ENCODE peak calls at places on chromosome 17, in five cellular contexts. P is uterus, G is adrenal gland, W is IMR-90, M is A549. X is an unnamed sample.

GRCh38 chr17:78146881-78147280 is 696 bp downstream of the C17orf99 start:
- DNase-seq in G (no peak), M (no peak), W (no peak), P (no peak), X (no peak)

GRCh38 chr17:47937915-47938314 is 3.5 kb upstream of the PNPO start:
- DNase-seq in M (no peak), G (no peak), P (no peak), W (no peak), X (no peak)

GRCh38 chr17:15262291-15263205 is 2.6 kb downstream of the PMP22 start:
- DNase-seq in M (peak; percentile 98), W (peak; percentile 83), P (peak; percentile 91), G (peak; percentile 81), X (peak; percentile 61)

GRCh38 chr17:1649844-1650409 is at the start of gene RILP:
- DNase-seq in G (peak; percentile 97), P (peak; percentile 70), M (peak; percentile 74), W (no peak), X (peak; percentile 93)

GRCh38 chr17:38918129-38918913 is 7.1 kb upstream of the LASP1NB start:
- DNase-seq in G (no peak), W (no peak), P (no peak), M (no peak), X (no peak)

GRCh38 chr17:8488931-8489330 is 53.2 kb downstream of the NDEL1 start:
- DNase-seq in W (peak; percentile 98), G (peak; percentile 80), M (peak; percentile 47), P (peak; percentile 59), X (peak; percentile 50)

GRCh38 chr17:70134777-70135176 is 34.6 kb upstream of the KCNJ2 start:
- DNase-seq in M (no peak), G (no peak), W (no peak), P (no peak), X (no peak)

GRCh38 chr17:51015145-51015558 is 105.5 kb downstream of the SPAG9 start:
- DNase-seq in P (no peak), M (no peak), G (no peak), W (peak; percentile 43), X (no peak)

GRCh38 chr17:70104688-70105087 is 29.7 kb downstream of the KCNJ16 start:
- DNase-seq in W (no peak), G (no peak), M (no peak), P (no peak), X (no peak)

GRCh38 chr17:68204736-68205135 is 43.1 kb upstream of the AMZ2 start:
- DNase-seq in M (no peak), P (peak; percentile 36), W (no peak), G (no peak), X (no peak)

GRCh38 chr17:48241131-48241591 is 133.6 kb downstream of the SNX11 start:
- DNase-seq in P (peak; percentile 36), W (peak; percentile 42), M (peak; percentile 90), G (peak; percentile 45), X (peak; percentile 14)

GRCh38 chr17:234163-235047 is 53.0 kb upstream of the DOC2B start:
- DNase-seq in M (no peak), G (no peak), W (no peak), P (peak; percentile 5), X (peak; percentile 3)

GRCh38 chr17:42282478-42283080 is 5.7 kb upstream of the STAT5A start:
- DNase-seq in W (no peak), G (no peak), P (no peak), M (no peak), X (peak; percentile 2)

GRCh38 chr17:77553459-77554066 is 404.9 kb upstream of the TNRC6C start:
- DNase-seq in W (no peak), G (no peak), P (no peak), M (no peak), X (no peak)

GRCh38 chr17:74823176-74823495 is 36.5 kb downstream of the GRIN2C start:
- DNase-seq in P (no peak), G (no peak), W (no peak), M (no peak), X (no peak)

GRCh38 chr17:32258383-32259121 is 7.1 kb upstream of the RHBDL3 start:
- DNase-seq in G (no peak), W (no peak), P (no peak), M (no peak), X (no peak)

GRCh38 chr17:47694018-47694817 is at the start of gene TBKBP1:
- DNase-seq in G (peak; percentile 32), W (peak; percentile 38), M (peak; percentile 44), P (peak; percentile 65), X (peak; percentile 65)

GRCh38 chr17:1977583-1978395 is 47.3 kb downstream of the RTN4RL1 start:
- DNase-seq in W (no peak), M (no peak), P (no peak), G (peak; percentile 38), X (no peak)

GRCh38 chr17:18980682-18981384 is 23.7 kb downstream of the FAM83G start:
- DNase-seq in W (peak; percentile 88), G (no peak), P (no peak), M (no peak), X (no peak)

GRCh38 chr17:7561028-7561575 is 617 bp upstream of the SENP3 start:
- DNase-seq in W (peak; percentile 76), M (peak; percentile 91), P (peak; percentile 93), G (peak; percentile 95), X (peak; percentile 97)

GRCh38 chr17:51541215-51541614 is 280.9 kb downstream of the UTP18 start:
- DNase-seq in G (no peak), W (no peak), M (no peak), P (no peak), X (no peak)

GRCh38 chr17:81927653-81928496 is at the start of gene MAFG:
- DNase-seq in P (peak; percentile 94), W (peak; percentile 90), G (peak; percentile 94), M (peak; percentile 98), X (peak; percentile 94)

GRCh38 chr17:81928497-81929252 is 1.1 kb upstream of the MAFG start:
- DNase-seq in W (no peak), P (no peak), M (no peak), G (no peak), X (no peak)

GRCh38 chr17:81930142-81931125 is 2.9 kb upstream of the MAFG start:
- DNase-seq in W (no peak), G (no peak), P (no peak), M (no peak), X (peak; percentile 46)

GRCh38 chr17:81931189-81931556 is 3.6 kb upstream of the MAFG start:
- DNase-seq in M (no peak), W (no peak), G (no peak), P (no peak), X (no peak)

DNA sequence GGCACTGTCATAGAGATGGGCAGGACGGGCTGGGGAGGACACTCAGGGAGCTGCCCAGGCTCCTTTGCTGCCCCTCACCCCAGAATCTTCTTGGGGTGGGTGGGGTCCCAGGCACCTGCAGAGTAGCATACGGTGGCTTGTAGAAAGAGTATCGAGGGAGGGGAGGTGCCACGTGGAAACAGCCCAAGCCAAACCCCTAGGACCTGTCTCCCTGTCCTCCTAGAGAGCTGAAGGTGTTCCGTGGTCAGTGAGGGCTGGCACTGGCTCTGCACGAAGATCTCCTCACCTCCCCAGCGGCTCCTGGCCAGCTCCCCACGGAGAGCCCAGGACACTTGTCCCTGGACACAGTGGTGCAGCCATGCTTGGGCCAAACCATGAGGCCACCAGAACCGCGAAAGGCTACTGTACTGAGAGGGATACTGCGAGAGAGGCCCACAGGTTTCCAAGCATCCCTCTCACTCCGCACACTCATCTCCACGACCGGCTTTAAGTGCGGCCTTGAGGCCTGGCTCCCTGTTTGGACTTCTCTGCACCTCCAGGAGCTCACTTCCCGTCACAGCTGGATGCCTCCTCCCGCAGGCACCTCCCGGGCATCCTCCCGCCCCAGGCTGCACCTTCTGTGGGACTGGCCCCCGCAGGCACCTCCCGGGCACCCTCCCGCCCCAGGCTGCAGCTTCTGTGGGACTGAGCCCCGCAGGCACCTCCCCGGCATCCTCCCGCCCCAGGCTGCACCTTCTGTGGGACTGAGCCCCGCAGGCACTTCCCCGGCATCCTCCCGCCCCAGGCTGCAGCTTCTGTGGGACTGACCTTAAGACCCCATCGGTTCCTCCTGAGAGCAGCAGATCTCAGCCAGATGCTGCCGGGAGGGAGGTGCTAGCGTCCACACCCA is 2.0 kb upstream of the MAFG start:
- DNase-seq in P (no peak), W (no peak), M (no peak), G (no peak), X (no peak)
- H3K4me1 ChIP-seq in P (peaks cover 12% of the 10 kb centered on the region), W (peaks cover 15% of the 10 kb centered on the region), M (peaks cover 26% of the 10 kb centered on the region), G (peaks cover 22% of the 10 kb centered on the region), X (peaks cover 32% of the 10 kb centered on the region)

DNA sequence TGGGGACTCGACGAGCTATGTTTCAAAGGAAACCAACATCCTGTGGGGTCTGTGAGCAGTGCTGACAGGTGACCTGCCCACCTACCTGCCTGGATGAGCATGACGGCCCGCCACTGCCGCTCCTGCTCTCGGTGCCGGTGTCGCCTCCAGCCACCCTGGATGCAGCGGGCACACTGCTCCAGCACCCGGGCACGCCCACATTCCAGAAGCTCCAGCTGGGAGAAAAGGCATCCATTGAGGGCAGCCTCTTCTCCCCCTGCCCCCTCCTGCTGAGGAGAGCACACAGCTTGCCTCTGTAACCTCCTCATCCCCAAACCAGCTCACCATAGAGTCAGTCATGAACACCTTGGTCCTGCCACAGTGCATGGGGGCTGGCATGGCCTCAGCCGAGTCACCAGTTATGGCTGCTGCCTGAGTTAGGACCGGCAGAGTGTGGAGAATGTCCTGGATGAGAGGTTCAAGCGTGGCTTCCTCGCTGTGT is 14.3 kb downstream of the ZNHIT3 start:
- DNase-seq in G (no peak), W (no peak), P (no peak), M (no peak), X (no peak)
- TF ChIP-seq POLR2A in G (no peak), W (no peak), P (no peak), M (no peak), X (no peak)

DNA sequence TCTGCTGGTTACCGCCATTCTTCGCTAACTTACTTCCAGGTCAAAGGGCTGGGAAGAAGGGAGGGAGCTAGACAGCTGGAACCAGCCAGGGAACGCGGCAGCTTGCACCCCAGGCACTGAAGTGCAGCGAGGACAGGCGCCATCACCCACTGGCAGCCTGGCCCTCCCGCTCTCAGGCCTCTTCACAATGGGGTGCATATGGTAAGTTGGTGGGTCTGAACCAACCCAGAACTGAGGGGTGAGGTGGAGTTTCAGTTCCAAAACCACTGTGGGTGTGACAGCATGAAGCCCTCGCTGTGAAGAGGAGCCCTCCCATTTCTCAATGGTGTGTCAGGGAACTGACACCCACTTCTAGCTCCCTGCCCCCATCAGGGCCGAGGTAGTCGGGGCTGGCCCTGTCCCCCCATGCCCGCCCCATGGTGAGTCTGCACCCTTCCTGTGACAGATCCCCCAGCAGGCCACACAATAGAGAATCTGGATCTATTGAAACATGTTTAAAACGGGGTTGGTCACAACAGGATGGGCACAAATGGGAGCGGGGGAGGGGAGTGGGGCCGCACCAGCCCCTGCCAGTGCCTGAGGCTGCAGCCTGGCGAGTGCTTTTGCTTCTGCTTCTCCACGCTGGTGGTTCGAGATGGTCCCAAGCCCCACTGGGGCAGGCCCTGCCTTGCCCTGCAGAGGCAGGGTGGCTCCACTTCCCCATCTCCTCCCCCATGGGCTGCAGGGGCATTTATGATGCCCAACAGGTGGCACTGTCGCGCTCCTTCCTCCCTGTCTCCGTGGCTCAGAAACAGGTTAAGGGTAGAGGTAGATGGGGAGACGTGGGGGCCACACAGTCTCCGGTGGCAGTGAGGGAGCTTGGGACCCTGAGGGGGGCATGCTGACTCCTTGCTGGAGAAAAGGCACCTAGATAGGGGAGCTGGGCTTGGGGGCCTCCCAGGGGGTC is 2.3 kb downstream of the LIMD2 start:
- DNase-seq in M (peak; percentile 69), W (no peak), P (no peak), G (peak; percentile 53), X (peak; percentile 75)
- H3K4me1 ChIP-seq in M (peaks cover 6% of the 10 kb centered on the region), W (no peaks in the 10 kb centered on the region), P (peaks cover 10% of the 10 kb centered on the region), G (peaks cover 10% of the 10 kb centered on the region), X (peaks cover 33% of the 10 kb centered on the region)

GRCh38 chr17:3207367-3207766 is at the start of gene OR1A1:
- DNase-seq in M (no peak), W (no peak), G (no peak), P (no peak), X (no peak)

GRCh38 chr17:3213587-3213986 is 6.1 kb downstream of the OR1A1 start:
- DNase-seq in G (no peak), P (no peak), W (no peak), M (peak; percentile 25), X (no peak)

GRCh38 chr17:3208484-3208883 is 1.0 kb downstream of the OR1A1 start:
- DNase-seq in G (no peak), W (no peak), P (no peak), M (no peak), X (no peak)
- TF ChIP-seq POLR2A in G (no peak), W (no peak), P (no peak), M (no peak), X (no peak)